ENCODE peak calls at places on chromosomes 16 and 17, in eight cellular contexts. One of them, this sample, is unnamed.

GRCh38 chr17:32672701-32673100 is 185.9 kb downstream of the CDK5R1 start:
- DNase-seq in T-helper 17 cell: no peak
- DNase-seq in RPMI8226: peak; percentile 11
- DNase-seq in NCI-H187: no peak
- DNase-seq in uterus: no peak
- DNase-seq in stimulated activated CD4-positive, alpha-beta T cell treated with anti-CD3 and anti-CD28 coated beads, Interleukin-15, amount 100 ng/mL, for 24 hours: no peak
- DNase-seq in GM23248: no peak
- DNase-seq in activated T-cell treated with anti-CD3 and anti-CD28 coated beads for 4 hours: no peak
- DNase-seq in this sample: no peak

GRCh38 chr17:48541574-48542113 is 3.3 kb downstream of the HOXB2 start:
- DNase-seq in T-helper 17 cell: peak; percentile 26
- DNase-seq in RPMI8226: no peak
- DNase-seq in NCI-H187: no peak
- DNase-seq in uterus: peak; percentile 57
- DNase-seq in stimulated activated CD4-positive, alpha-beta T cell treated with anti-CD3 and anti-CD28 coated beads, Interleukin-15, amount 100 ng/mL, for 24 hours: peak; percentile 60
- DNase-seq in GM23248: peak; percentile 88
- DNase-seq in activated T-cell treated with anti-CD3 and anti-CD28 coated beads for 4 hours: no peak
- DNase-seq in this sample: no peak

GRCh38 chr16:4876646-4877297 is 29.5 kb downstream of the UBN1 start:
- DNase-seq in T-helper 17 cell: no peak
- DNase-seq in RPMI8226: no peak
- DNase-seq in NCI-H187: no peak
- DNase-seq in uterus: no peak
- DNase-seq in stimulated activated CD4-positive, alpha-beta T cell treated with anti-CD3 and anti-CD28 coated beads, Interleukin-15, amount 100 ng/mL, for 24 hours: no peak
- DNase-seq in GM23248: no peak
- DNase-seq in activated T-cell treated with anti-CD3 and anti-CD28 coated beads for 4 hours: no peak
- DNase-seq in this sample: no peak

GRCh38 chr16:66741131-66741900 is 10.1 kb downstream of the DYNC1LI2 start:
- DNase-seq in T-helper 17 cell: no peak
- DNase-seq in RPMI8226: no peak
- DNase-seq in NCI-H187: no peak
- DNase-seq in uterus: peak; percentile 94
- DNase-seq in stimulated activated CD4-positive, alpha-beta T cell treated with anti-CD3 and anti-CD28 coated beads, Interleukin-15, amount 100 ng/mL, for 24 hours: no peak
- DNase-seq in GM23248: peak; percentile 94
- DNase-seq in activated T-cell treated with anti-CD3 and anti-CD28 coated beads for 4 hours: no peak
- DNase-seq in this sample: no peak

GRCh38 chr16:4011225-4011939 is 104.9 kb downstream of the ADCY9 start:
- DNase-seq in T-helper 17 cell: no peak
- DNase-seq in RPMI8226: no peak
- DNase-seq in NCI-H187: no peak
- DNase-seq in uterus: no peak
- DNase-seq in stimulated activated CD4-positive, alpha-beta T cell treated with anti-CD3 and anti-CD28 coated beads, Interleukin-15, amount 100 ng/mL, for 24 hours: no peak
- DNase-seq in GM23248: no peak
- DNase-seq in activated T-cell treated with anti-CD3 and anti-CD28 coated beads for 4 hours: no peak
- DNase-seq in this sample: no peak

GRCh38 chr17:14351493-14351892 is 50.6 kb downstream of the HS3ST3B1 start:
- DNase-seq in T-helper 17 cell: no peak
- DNase-seq in RPMI8226: peak; percentile 6
- DNase-seq in NCI-H187: no peak
- DNase-seq in uterus: no peak
- DNase-seq in stimulated activated CD4-positive, alpha-beta T cell treated with anti-CD3 and anti-CD28 coated beads, Interleukin-15, amount 100 ng/mL, for 24 hours: no peak
- DNase-seq in GM23248: no peak
- DNase-seq in activated T-cell treated with anti-CD3 and anti-CD28 coated beads for 4 hours: no peak
- DNase-seq in this sample: peak; percentile 91

GRCh38 chr17:21688293-21688949 is 3.9 kb upstream of the KCNJ18 start:
- DNase-seq in T-helper 17 cell: no peak
- DNase-seq in RPMI8226: no peak
- DNase-seq in NCI-H187: no peak
- DNase-seq in uterus: no peak
- DNase-seq in stimulated activated CD4-positive, alpha-beta T cell treated with anti-CD3 and anti-CD28 coated beads, Interleukin-15, amount 100 ng/mL, for 24 hours: no peak
- DNase-seq in GM23248: no peak
- DNase-seq in activated T-cell treated with anti-CD3 and anti-CD28 coated beads for 4 hours: no peak
- DNase-seq in this sample: no peak

GRCh38 chr16:11250091-11250785 is 5.8 kb downstream of the SOCS1 start:
- DNase-seq in T-helper 17 cell: no peak
- DNase-seq in RPMI8226: no peak
- DNase-seq in NCI-H187: peak; percentile 27
- DNase-seq in uterus: no peak
- DNase-seq in stimulated activated CD4-positive, alpha-beta T cell treated with anti-CD3 and anti-CD28 coated beads, Interleukin-15, amount 100 ng/mL, for 24 hours: peak; percentile 70
- DNase-seq in GM23248: no peak
- DNase-seq in activated T-cell treated with anti-CD3 and anti-CD28 coated beads for 4 hours: no peak
- DNase-seq in this sample: peak; percentile 45

GRCh38 chr17:48995332-48995870 is 1.8 kb upstream of the IGF2BP1 start:
- DNase-seq in T-helper 17 cell: no peak
- DNase-seq in RPMI8226: no peak
- DNase-seq in NCI-H187: no peak
- DNase-seq in uterus: no peak
- DNase-seq in stimulated activated CD4-positive, alpha-beta T cell treated with anti-CD3 and anti-CD28 coated beads, Interleukin-15, amount 100 ng/mL, for 24 hours: peak; percentile 7
- DNase-seq in GM23248: peak; percentile 53
- DNase-seq in activated T-cell treated with anti-CD3 and anti-CD28 coated beads for 4 hours: no peak
- DNase-seq in this sample: no peak

GRCh38 chr16:67897231-67897630 is 4.2 kb downstream of the PSKH1 start:
- DNase-seq in T-helper 17 cell: no peak
- DNase-seq in RPMI8226: no peak
- DNase-seq in NCI-H187: no peak
- DNase-seq in uterus: no peak
- DNase-seq in stimulated activated CD4-positive, alpha-beta T cell treated with anti-CD3 and anti-CD28 coated beads, Interleukin-15, amount 100 ng/mL, for 24 hours: no peak
- DNase-seq in GM23248: peak; percentile 81
- DNase-seq in activated T-cell treated with anti-CD3 and anti-CD28 coated beads for 4 hours: no peak
- DNase-seq in this sample: no peak

GRCh38 chr16:19068237-19068815 is 912 bp downstream of the COQ7 start:
- DNase-seq in T-helper 17 cell: no peak
- DNase-seq in RPMI8226: no peak
- DNase-seq in NCI-H187: no peak
- DNase-seq in uterus: no peak
- DNase-seq in stimulated activated CD4-positive, alpha-beta T cell treated with anti-CD3 and anti-CD28 coated beads, Interleukin-15, amount 100 ng/mL, for 24 hours: no peak
- DNase-seq in GM23248: no peak
- DNase-seq in activated T-cell treated with anti-CD3 and anti-CD28 coated beads for 4 hours: no peak
- DNase-seq in this sample: no peak

GRCh38 chr16:85768225-85768624 is 17.3 kb upstream of the C16orf74 start:
- DNase-seq in T-helper 17 cell: no peak
- DNase-seq in RPMI8226: no peak
- DNase-seq in NCI-H187: no peak
- DNase-seq in uterus: no peak
- DNase-seq in stimulated activated CD4-positive, alpha-beta T cell treated with anti-CD3 and anti-CD28 coated beads, Interleukin-15, amount 100 ng/mL, for 24 hours: no peak
- DNase-seq in GM23248: peak; percentile 36
- DNase-seq in activated T-cell treated with anti-CD3 and anti-CD28 coated beads for 4 hours: no peak
- DNase-seq in this sample: no peak

GRCh38 chr16:79320956-79321355 is 279.6 kb downstream of the MAF start:
- DNase-seq in T-helper 17 cell: no peak
- DNase-seq in RPMI8226: no peak
- DNase-seq in NCI-H187: no peak
- DNase-seq in uterus: no peak
- DNase-seq in stimulated activated CD4-positive, alpha-beta T cell treated with anti-CD3 and anti-CD28 coated beads, Interleukin-15, amount 100 ng/mL, for 24 hours: no peak
- DNase-seq in GM23248: no peak
- DNase-seq in activated T-cell treated with anti-CD3 and anti-CD28 coated beads for 4 hours: no peak
- DNase-seq in this sample: no peak

GRCh38 chr17:58120195-58120822 is 27.9 kb upstream of the OR4D1 start:
- DNase-seq in T-helper 17 cell: peak; percentile 30
- DNase-seq in RPMI8226: peak; percentile 75
- DNase-seq in NCI-H187: no peak
- DNase-seq in uterus: no peak
- DNase-seq in stimulated activated CD4-positive, alpha-beta T cell treated with anti-CD3 and anti-CD28 coated beads, Interleukin-15, amount 100 ng/mL, for 24 hours: peak; percentile 54
- DNase-seq in GM23248: peak; percentile 66
- DNase-seq in activated T-cell treated with anti-CD3 and anti-CD28 coated beads for 4 hours: peak; percentile 19
- DNase-seq in this sample: peak; percentile 83

GRCh38 chr17:74478369-74479100 is 12.1 kb downstream of the CD300A start:
- DNase-seq in T-helper 17 cell: no peak
- DNase-seq in RPMI8226: peak; percentile 80
- DNase-seq in NCI-H187: no peak
- DNase-seq in uterus: no peak
- DNase-seq in stimulated activated CD4-positive, alpha-beta T cell treated with anti-CD3 and anti-CD28 coated beads, Interleukin-15, amount 100 ng/mL, for 24 hours: peak; percentile 66
- DNase-seq in GM23248: peak; percentile 52
- DNase-seq in activated T-cell treated with anti-CD3 and anti-CD28 coated beads for 4 hours: peak; percentile 32
- DNase-seq in this sample: no peak

GRCh38 chr16:1899641-1900451 is 18.4 kb downstream of the HS3ST6 start:
- DNase-seq in T-helper 17 cell: no peak
- DNase-seq in RPMI8226: peak; percentile 85
- DNase-seq in NCI-H187: peak; percentile 96
- DNase-seq in uterus: no peak
- DNase-seq in stimulated activated CD4-positive, alpha-beta T cell treated with anti-CD3 and anti-CD28 coated beads, Interleukin-15, amount 100 ng/mL, for 24 hours: no peak
- DNase-seq in GM23248: no peak
- DNase-seq in activated T-cell treated with anti-CD3 and anti-CD28 coated beads for 4 hours: no peak
- DNase-seq in this sample: no peak

GRCh38 chr17:54900457-54901229 is at the start of gene TOM1L1:
- DNase-seq in T-helper 17 cell: peak; percentile 15
- DNase-seq in RPMI8226: peak; percentile 92
- DNase-seq in NCI-H187: peak; percentile 41
- DNase-seq in uterus: peak; percentile 34
- DNase-seq in stimulated activated CD4-positive, alpha-beta T cell treated with anti-CD3 and anti-CD28 coated beads, Interleukin-15, amount 100 ng/mL, for 24 hours: peak; percentile 64
- DNase-seq in GM23248: peak; percentile 80
- DNase-seq in activated T-cell treated with anti-CD3 and anti-CD28 coated beads for 4 hours: no peak
- DNase-seq in this sample: no peak

GRCh38 chr17:62737513-62737912 is 70.6 kb downstream of the MARCHF10 start:
- DNase-seq in T-helper 17 cell: no peak
- DNase-seq in RPMI8226: no peak
- DNase-seq in NCI-H187: no peak
- DNase-seq in uterus: no peak
- DNase-seq in stimulated activated CD4-positive, alpha-beta T cell treated with anti-CD3 and anti-CD28 coated beads, Interleukin-15, amount 100 ng/mL, for 24 hours: peak; percentile 69
- DNase-seq in GM23248: no peak
- DNase-seq in activated T-cell treated with anti-CD3 and anti-CD28 coated beads for 4 hours: no peak
- DNase-seq in this sample: no peak

GRCh38 chr17:46764335-46764708 is 54.2 kb downstream of the WNT3 start:
- DNase-seq in T-helper 17 cell: no peak
- DNase-seq in RPMI8226: no peak
- DNase-seq in NCI-H187: no peak
- DNase-seq in uterus: no peak
- DNase-seq in stimulated activated CD4-positive, alpha-beta T cell treated with anti-CD3 and anti-CD28 coated beads, Interleukin-15, amount 100 ng/mL, for 24 hours: no peak
- DNase-seq in GM23248: no peak
- DNase-seq in activated T-cell treated with anti-CD3 and anti-CD28 coated beads for 4 hours: no peak
- DNase-seq in this sample: no peak

GRCh38 chr16:11297492-11298142 is 16.5 kb upstream of the PRM1 start:
- DNase-seq in T-helper 17 cell: peak; percentile 46
- DNase-seq in RPMI8226: peak; percentile 98
- DNase-seq in NCI-H187: peak; percentile 22
- DNase-seq in uterus: peak; percentile 58
- DNase-seq in stimulated activated CD4-positive, alpha-beta T cell treated with anti-CD3 and anti-CD28 coated beads, Interleukin-15, amount 100 ng/mL, for 24 hours: peak; percentile 76
- DNase-seq in GM23248: peak; percentile 65
- DNase-seq in activated T-cell treated with anti-CD3 and anti-CD28 coated beads for 4 hours: peak; percentile 40
- DNase-seq in this sample: peak; percentile 85

GRCh38 chr16:9042943-9043680 is 48.3 kb upstream of the HAPSTR1 start:
- DNase-seq in T-helper 17 cell: no peak
- DNase-seq in RPMI8226: no peak
- DNase-seq in NCI-H187: no peak
- DNase-seq in uterus: no peak
- DNase-seq in stimulated activated CD4-positive, alpha-beta T cell treated with anti-CD3 and anti-CD28 coated beads, Interleukin-15, amount 100 ng/mL, for 24 hours: no peak
- DNase-seq in GM23248: peak; percentile 92
- DNase-seq in activated T-cell treated with anti-CD3 and anti-CD28 coated beads for 4 hours: no peak
- DNase-seq in this sample: no peak

GRCh38 chr17:65750166-65750565 is 188.7 kb upstream of the AXIN2 start:
- DNase-seq in T-helper 17 cell: no peak
- DNase-seq in RPMI8226: no peak
- DNase-seq in NCI-H187: no peak
- DNase-seq in uterus: no peak
- DNase-seq in stimulated activated CD4-positive, alpha-beta T cell treated with anti-CD3 and anti-CD28 coated beads, Interleukin-15, amount 100 ng/mL, for 24 hours: no peak
- DNase-seq in GM23248: peak; percentile 2
- DNase-seq in activated T-cell treated with anti-CD3 and anti-CD28 coated beads for 4 hours: no peak
- DNase-seq in this sample: no peak

GRCh38 chr16:89137666-89138512 is 33.7 kb upstream of the CDH15 start:
- DNase-seq in T-helper 17 cell: no peak
- DNase-seq in RPMI8226: no peak
- DNase-seq in NCI-H187: no peak
- DNase-seq in uterus: no peak
- DNase-seq in stimulated activated CD4-positive, alpha-beta T cell treated with anti-CD3 and anti-CD28 coated beads, Interleukin-15, amount 100 ng/mL, for 24 hours: no peak
- DNase-seq in GM23248: no peak
- DNase-seq in activated T-cell treated with anti-CD3 and anti-CD28 coated beads for 4 hours: no peak
- DNase-seq in this sample: no peak

GRCh38 chr16:8346291-8346690 is 244.0 kb downstream of the TMEM114 start:
- DNase-seq in T-helper 17 cell: no peak
- DNase-seq in RPMI8226: peak; percentile 48
- DNase-seq in NCI-H187: no peak
- DNase-seq in uterus: no peak
- DNase-seq in stimulated activated CD4-positive, alpha-beta T cell treated with anti-CD3 and anti-CD28 coated beads, Interleukin-15, amount 100 ng/mL, for 24 hours: no peak
- DNase-seq in GM23248: peak; percentile 4
- DNase-seq in activated T-cell treated with anti-CD3 and anti-CD28 coated beads for 4 hours: no peak
- DNase-seq in this sample: peak; percentile 43

GRCh38 chr17:4074831-4075495 is 67.9 kb downstream of the ZZEF1 start:
- DNase-seq in T-helper 17 cell: no peak
- DNase-seq in RPMI8226: peak; percentile 64
- DNase-seq in NCI-H187: no peak
- DNase-seq in uterus: no peak
- DNase-seq in stimulated activated CD4-positive, alpha-beta T cell treated with anti-CD3 and anti-CD28 coated beads, Interleukin-15, amount 100 ng/mL, for 24 hours: no peak
- DNase-seq in GM23248: peak; percentile 47
- DNase-seq in activated T-cell treated with anti-CD3 and anti-CD28 coated beads for 4 hours: no peak
- DNase-seq in this sample: peak; percentile 87

GRCh38 chr16:70402916-70403659 is 35.8 kb downstream of the ST3GAL2 start:
- DNase-seq in T-helper 17 cell: no peak
- DNase-seq in RPMI8226: no peak
- DNase-seq in NCI-H187: no peak
- DNase-seq in uterus: no peak
- DNase-seq in stimulated activated CD4-positive, alpha-beta T cell treated with anti-CD3 and anti-CD28 coated beads, Interleukin-15, amount 100 ng/mL, for 24 hours: no peak
- DNase-seq in GM23248: peak; percentile 52
- DNase-seq in activated T-cell treated with anti-CD3 and anti-CD28 coated beads for 4 hours: no peak
- DNase-seq in this sample: no peak

GRCh38 chr17:38663125-38663751 is 11.5 kb downstream of the EPOP start:
- DNase-seq in T-helper 17 cell: no peak
- DNase-seq in RPMI8226: peak; percentile 83
- DNase-seq in NCI-H187: peak; percentile 12
- DNase-seq in uterus: no peak
- DNase-seq in stimulated activated CD4-positive, alpha-beta T cell treated with anti-CD3 and anti-CD28 coated beads, Interleukin-15, amount 100 ng/mL, for 24 hours: peak; percentile 73
- DNase-seq in GM23248: peak; percentile 66
- DNase-seq in activated T-cell treated with anti-CD3 and anti-CD28 coated beads for 4 hours: no peak
- DNase-seq in this sample: peak; percentile 88

GRCh38 chr16:74700206-74701040 is at the start of gene MLKL:
- DNase-seq in T-helper 17 cell: peak; percentile 31
- DNase-seq in RPMI8226: peak; percentile 80
- DNase-seq in NCI-H187: no peak
- DNase-seq in uterus: peak; percentile 40
- DNase-seq in stimulated activated CD4-positive, alpha-beta T cell treated with anti-CD3 and anti-CD28 coated beads, Interleukin-15, amount 100 ng/mL, for 24 hours: peak; percentile 75
- DNase-seq in GM23248: peak; percentile 77
- DNase-seq in activated T-cell treated with anti-CD3 and anti-CD28 coated beads for 4 hours: peak; percentile 48
- DNase-seq in this sample: peak; percentile 52

GRCh38 chr17:38400286-38400685 is 28.0 kb upstream of the ARHGAP23 start:
- DNase-seq in T-helper 17 cell: no peak
- DNase-seq in RPMI8226: no peak
- DNase-seq in NCI-H187: no peak
- DNase-seq in uterus: no peak
- DNase-seq in stimulated activated CD4-positive, alpha-beta T cell treated with anti-CD3 and anti-CD28 coated beads, Interleukin-15, amount 100 ng/mL, for 24 hours: no peak
- DNase-seq in GM23248: no peak
- DNase-seq in activated T-cell treated with anti-CD3 and anti-CD28 coated beads for 4 hours: no peak
- DNase-seq in this sample: no peak

GRCh38 chr17:28528329-28529011 is 22.3 kb downstream of the FOXN1 start:
- DNase-seq in T-helper 17 cell: no peak
- DNase-seq in RPMI8226: no peak
- DNase-seq in NCI-H187: no peak
- DNase-seq in uterus: no peak
- DNase-seq in stimulated activated CD4-positive, alpha-beta T cell treated with anti-CD3 and anti-CD28 coated beads, Interleukin-15, amount 100 ng/mL, for 24 hours: no peak
- DNase-seq in GM23248: peak; percentile 79
- DNase-seq in activated T-cell treated with anti-CD3 and anti-CD28 coated beads for 4 hours: no peak
- DNase-seq in this sample: no peak

GRCh38 chr17:82793974-82794620 is 42.2 kb downstream of the TBCD start:
- DNase-seq in T-helper 17 cell: no peak
- DNase-seq in RPMI8226: no peak
- DNase-seq in NCI-H187: peak; percentile 20
- DNase-seq in uterus: peak; percentile 52
- DNase-seq in stimulated activated CD4-positive, alpha-beta T cell treated with anti-CD3 and anti-CD28 coated beads, Interleukin-15, amount 100 ng/mL, for 24 hours: no peak
- DNase-seq in GM23248: peak; percentile 20
- DNase-seq in activated T-cell treated with anti-CD3 and anti-CD28 coated beads for 4 hours: no peak
- DNase-seq in this sample: no peak

GRCh38 chr17:9844153-9844552 is 18.4 kb downstream of the GLP2R start:
- DNase-seq in T-helper 17 cell: no peak
- DNase-seq in RPMI8226: no peak
- DNase-seq in NCI-H187: no peak
- DNase-seq in uterus: no peak
- DNase-seq in stimulated activated CD4-positive, alpha-beta T cell treated with anti-CD3 and anti-CD28 coated beads, Interleukin-15, amount 100 ng/mL, for 24 hours: no peak
- DNase-seq in GM23248: no peak
- DNase-seq in activated T-cell treated with anti-CD3 and anti-CD28 coated beads for 4 hours: no peak
- DNase-seq in this sample: no peak